ENCODE peak calls at places on chromosomes 3 and 15, in five cellular contexts. M, O, F, H and N are unnamed samples.
A peak's percentile ranks its signal among the peaks of the same experiment; 100 is the strongest.

GRCh38 chr15:55709458-55709857 is 33.5 kb downstream of the PRTG start:
- DNase-seq in M (no peak), O (no peak), F (no peak), H (no peak), N (no peak)

GRCh38 chr3:157769378-157769777 is 266.2 kb upstream of the VEPH1 start:
- DNase-seq in M (no peak), O (no peak), F (no peak), H (no peak), N (no peak)

GRCh38 chr3:99966657-99967420 is 147.5 kb downstream of the FILIP1L start:
- DNase-seq in M (no peak), O (no peak), F (no peak), H (no peak), N (no peak)

GRCh38 chr15:81504170-81504905 is 130.3 kb upstream of the TMC3 start:
- DNase-seq in M (no peak), O (no peak), F (no peak), H (peak; percentile 96), N (no peak)

GRCh38 chr3:155876537-155876936 is 6.1 kb downstream of the GMPS start:
- DNase-seq in M (no peak), O (no peak), F (no peak), H (no peak), N (no peak)

GRCh38 chr15:44102675-44103254 is 92.3 kb downstream of the FRMD5 start:
- DNase-seq in M (no peak), O (no peak), F (no peak), H (peak; percentile 97), N (peak; percentile 99)

GRCh38 chr15:33215941-33216872 is 21.7 kb upstream of the FMN1 start:
- DNase-seq in M (no peak), O (no peak), F (no peak), H (peak; percentile 31), N (no peak)

GRCh38 chr15:101027920-101028319 is 108.8 kb downstream of the LRRK1 start:
- DNase-seq in M (peak; percentile 10), O (peak; percentile 9), F (no peak), H (no peak), N (no peak)

GRCh38 chr3:65712156-65712555 is 326.6 kb downstream of the MAGI1 start:
- DNase-seq in M (no peak), O (no peak), F (no peak), H (no peak), N (no peak)

GRCh38 chr3:168248383-168249047 is 152.8 kb upstream of the GOLIM4 start:
- DNase-seq in M (no peak), O (no peak), F (no peak), H (peak; percentile 16), N (no peak)

GRCh38 chr3:11807651-11808050 is 39.0 kb downstream of the TAMM41 start:
- DNase-seq in M (no peak), O (no peak), F (no peak), H (no peak), N (no peak)

GRCh38 chr3:16529264-16529663 is 15.8 kb upstream of the RFTN1 start:
- DNase-seq in M (no peak), O (no peak), F (no peak), H (no peak), N (no peak)

GRCh38 chr3:81299486-81299885 is 462.0 kb downstream of the GBE1 start:
- DNase-seq in M (no peak), O (no peak), F (no peak), H (no peak), N (no peak)

GRCh38 chr3:179156775-179157174 is 8.6 kb downstream of the PIK3CA start:
- DNase-seq in M (no peak), O (no peak), F (no peak), H (no peak), N (no peak)

GRCh38 chr3:24129549-24129948 is 184.5 kb downstream of the NR1D2 start:
- DNase-seq in M (no peak), O (no peak), F (no peak), H (no peak), N (no peak)

GRCh38 chr3:50208677-50209344 is 3.7 kb downstream of the SLC38A3 start:
- DNase-seq in M (no peak), O (no peak), F (no peak), H (no peak), N (no peak)

GRCh38 chr3:6717026-6717943 is 143.6 kb upstream of the GRM7 start:
- DNase-seq in M (no peak), O (no peak), F (no peak), H (no peak), N (no peak)

GRCh38 chr15:25775317-25775912 is 87.7 kb downstream of the ATP10A start:
- DNase-seq in M (peak; percentile 90), O (no peak), F (no peak), H (no peak), N (no peak)

GRCh38 chr15:39583586-39584265 is 2.8 kb downstream of the THBS1 start:
- DNase-seq in M (peak; percentile 86), O (no peak), F (no peak), H (peak; percentile 60), N (no peak)

GRCh38 chr3:194218646-194219453 is 82.9 kb downstream of the HES1 start:
- DNase-seq in M (no peak), O (no peak), F (no peak), H (no peak), N (peak; percentile 16)

GRCh38 chr3:49929333-49930240 is at the start of gene MON1A:
- DNase-seq in M (peak; percentile 99), O (peak; percentile 98), F (peak; percentile 75), H (peak; percentile 93), N (no peak)

GRCh38 chr3:129123314-129124060 is 1.9 kb upstream of the RAB43 start:
- DNase-seq in M (no peak), O (no peak), F (no peak), H (no peak), N (no peak)

GRCh38 chr3:190318666-190319065 is 3.6 kb downstream of the CLDN1 start:
- DNase-seq in M (no peak), O (no peak), F (no peak), H (no peak), N (no peak)

GRCh38 chr15:72237286-72238224 is 6.6 kb upstream of the PKM start:
- DNase-seq in M (peak; percentile 89), O (peak; percentile 75), F (peak; percentile 58), H (peak; percentile 90), N (peak; percentile 83)

GRCh38 chr3:120773932-120774331 is 31.4 kb downstream of the GTF2E1 start:
- DNase-seq in M (no peak), O (no peak), F (no peak), H (no peak), N (no peak)

GRCh38 chr15:64895285-64896065 is 16.2 kb upstream of the ANKDD1A start:
- DNase-seq in M (peak; percentile 78), O (no peak), F (peak; percentile 26), H (peak; percentile 53), N (no peak)

GRCh38 chr3:107240183-107241091 is 136.8 kb upstream of the CCDC54 start:
- DNase-seq in M (peak; percentile 94), O (peak; percentile 64), F (peak; percentile 54), H (peak; percentile 75), N (no peak)

GRCh38 chr3:140432176-140432753 is 245.6 kb upstream of the TRIM42 start:
- DNase-seq in M (no peak), O (no peak), F (no peak), H (peak; percentile 71), N (no peak)

GRCh38 chr3:172040078-172040975 is 949 bp downstream of the FNDC3B start:
- DNase-seq in M (peak; percentile 94), O (peak; percentile 81), F (no peak), H (peak; percentile 84), N (no peak)

GRCh38 chr15:38299216-38299615 is 46.6 kb downstream of the SPRED1 start:
- DNase-seq in M (no peak), O (no peak), F (no peak), H (no peak), N (no peak)

GRCh38 chr3:86563358-86563970 is 427.5 kb downstream of the VGLL3 start:
- DNase-seq in M (no peak), O (no peak), F (no peak), H (peak; percentile 26), N (no peak)

GRCh38 chr3:42042747-42043115 is 48.4 kb upstream of the TRAK1 start:
- DNase-seq in M (no peak), O (no peak), F (no peak), H (no peak), N (no peak)

GRCh38 chr15:92810418-92811138 is 89.5 kb upstream of the CHD2 start:
- DNase-seq in M (no peak), O (peak; percentile 75), F (no peak), H (peak; percentile 42), N (no peak)

GRCh38 chr3:49313902-49314676 is 25.8 kb downstream of the USP4 start:
- DNase-seq in M (no peak), O (no peak), F (no peak), H (peak; percentile 49), N (no peak)

GRCh38 chr15:87672309-87672897 is 584.1 kb downstream of the NTRK3 start:
- DNase-seq in M (no peak), O (no peak), F (no peak), H (peak; percentile 2), N (no peak)

GRCh38 chr15:72599855-72600464 is 54.5 kb upstream of the GOLGA6B start:
- DNase-seq in M (no peak), O (no peak), F (peak; percentile 5), H (peak; percentile 56), N (no peak)